ENCODE peak calls at places on chromosome 20, in ten cellular contexts. K is Calu3, Q is left ventricle myocardium inferior, M is body of pancreas, D is heart right ventricle, Y is nephron progenitor cell, H is IMR-90, X is retinal pigment epithelial cell, C is progenitor cell of endocrine pancreas, W is heart left ventricle. F is an unnamed sample.

GRCh38 chr20:56710577-56711465 is 81.7 kb downstream of the TFAP2C start:
- DNase-seq in D (no peak), C (no peak), Q (no peak), W (no peak), Y (no peak), X (no peak), M (no peak), K (no peak), H (peak), F (no peak)

GRCh38 chr20:11271319-11271718 is 597.5 kb upstream of the JAG1 start:
- DNase-seq in Y (peak), Q (no peak), H (no peak), C (no peak), K (peak), W (no peak), X (no peak), M (no peak), D (no peak), F (no peak)

GRCh38 chr20:10857362-10858070 is 183.7 kb upstream of the JAG1 start:
- DNase-seq in Y (no peak), C (no peak), X (peak), W (no peak), Q (no peak), M (peak), K (peak), H (peak), D (no peak), F (peak)

GRCh38 chr20:59342017-59342957 is 41.9 kb downstream of the EDN3 start:
- DNase-seq in Q (no peak), D (no peak), W (no peak), X (no peak), C (no peak), H (no peak), Y (peak), M (no peak), K (no peak), F (no peak)

GRCh38 chr20:41048475-41049242 is 20.0 kb downstream of the TOP1 start:
- DNase-seq in X (no peak), H (no peak), D (no peak), K (no peak), C (no peak), M (no peak), Y (no peak), Q (no peak), W (no peak), F (no peak)

GRCh38 chr20:46268131-46268611 is 40.1 kb downstream of the CDH22 start:
- DNase-seq in C (no peak), W (no peak), K (no peak), Q (no peak), M (no peak), Y (peak), D (no peak), H (no peak), X (no peak), F (no peak)

GRCh38 chr20:31608256-31608980 is 3.3 kb downstream of the ID1 start:
- DNase-seq in Q (peak), X (no peak), H (peak), D (peak), Y (peak), K (peak), C (peak), M (peak), W (peak), F (no peak)

GRCh38 chr20:22962567-22963439 is 72.3 kb upstream of the SSTR4 start:
- DNase-seq in M (no peak), K (no peak), C (no peak), D (no peak), W (no peak), X (no peak), H (no peak), Y (no peak), Q (no peak), F (peak)

GRCh38 chr20:59814835-59815340 is 118.5 kb downstream of the SYCP2 start:
- DNase-seq in D (no peak), Q (no peak), W (no peak), C (no peak), K (no peak), X (no peak), Y (no peak), H (no peak), M (no peak), F (no peak)

GRCh38 chr20:21714297-21715192 is 9.1 kb downstream of the PAX1 start:
- DNase-seq in W (no peak), D (no peak), C (no peak), H (no peak), X (no peak), K (no peak), M (no peak), Q (no peak), Y (peak), F (no peak)

GRCh38 chr20:43006651-43007375 is 182.9 kb downstream of the PTPRT start:
- DNase-seq in H (no peak), C (no peak), Y (no peak), D (no peak), K (no peak), Q (no peak), X (no peak), W (no peak), M (no peak), F (no peak)

GRCh38 chr20:46131396-46131795 is 13.3 kb downstream of the CD40 start:
- DNase-seq in D (no peak), C (no peak), X (no peak), W (no peak), Y (no peak), Q (no peak), H (peak), K (no peak), M (no peak), F (no peak)

GRCh38 chr20:23234311-23235078 is 116.1 kb upstream of the NXT1 start:
- DNase-seq in X (no peak), Y (no peak), D (no peak), W (peak), M (no peak), H (peak), C (no peak), Q (no peak), K (no peak), F (no peak)

GRCh38 chr20:43507150-43508080 is at the start of gene L3MBTL1:
- DNase-seq in K (peak), C (peak), D (peak), X (no peak), M (peak), Q (peak), H (peak), Y (peak), W (peak), F (no peak)

GRCh38 chr20:44678247-44678646 is 26.7 kb upstream of the ADA start:
- DNase-seq in Y (no peak), X (no peak), H (no peak), D (no peak), C (no peak), Q (no peak), M (no peak), W (no peak), K (no peak), F (no peak)

GRCh38 chr20:1401431-1401907 is 8.6 kb upstream of the FKBP1A start:
- DNase-seq in M (no peak), D (no peak), Y (no peak), H (no peak), K (no peak), Q (no peak), W (no peak), C (no peak), X (no peak), F (peak)

GRCh38 chr20:1396264-1396663 is 3.4 kb upstream of the FKBP1A start:
- DNase-seq in H (no peak), M (no peak), C (no peak), Y (no peak), W (no peak), X (no peak), D (no peak), Q (no peak), K (no peak), F (no peak)

GRCh38 chr20:1393507-1393882 is 641 bp upstream of the FKBP1A start:
- DNase-seq in K (no peak), C (no peak), W (no peak), M (no peak), H (no peak), X (no peak), D (no peak), Y (no peak), Q (no peak), F (no peak)

GRCh38 chr20:1396702-1397101 is 3.8 kb upstream of the FKBP1A start:
- DNase-seq in Y (no peak), K (no peak), M (no peak), C (no peak), W (no peak), D (no peak), Q (no peak), H (no peak), X (no peak), F (no peak)

GRCh38 chr20:1397710-1398109 is 4.9 kb upstream of the FKBP1A start:
- DNase-seq in C (no peak), M (no peak), D (no peak), W (no peak), H (peak), Q (no peak), K (no peak), X (no peak), Y (no peak), F (no peak)
- TF ChIP-seq CTCF in C (no peak), M (peak), D (no peak), W (peak), H (peak), Q (peak), K (no peak), X (no peak), Y (no peak), F (no peak)

GRCh38 chr20:50342638-50343102 is 152.0 kb downstream of the CEBPB start:
- DNase-seq in Q (no peak), Y (no peak), K (no peak), W (no peak), M (no peak), D (no peak), C (no peak), H (no peak), X (no peak), F (no peak)

GRCh38 chr20:50345712-50346371 is 155.2 kb downstream of the CEBPB start:
- DNase-seq in W (no peak), M (no peak), K (no peak), Q (no peak), C (no peak), Y (no peak), X (no peak), H (no peak), D (no peak), F (no peak)

GRCh38 chr20:50343125-50343489 is 152.5 kb downstream of the CEBPB start:
- DNase-seq in Y (no peak), W (no peak), Q (no peak), M (no peak), D (no peak), X (no peak), C (no peak), K (no peak), H (no peak), F (no peak)

GRCh38 chr20:50343490-50344179 is 153.0 kb downstream of the CEBPB start:
- DNase-seq in H (no peak), Y (no peak), K (no peak), X (no peak), C (no peak), M (peak), D (no peak), W (peak), Q (no peak), F (no peak)

DNA sequence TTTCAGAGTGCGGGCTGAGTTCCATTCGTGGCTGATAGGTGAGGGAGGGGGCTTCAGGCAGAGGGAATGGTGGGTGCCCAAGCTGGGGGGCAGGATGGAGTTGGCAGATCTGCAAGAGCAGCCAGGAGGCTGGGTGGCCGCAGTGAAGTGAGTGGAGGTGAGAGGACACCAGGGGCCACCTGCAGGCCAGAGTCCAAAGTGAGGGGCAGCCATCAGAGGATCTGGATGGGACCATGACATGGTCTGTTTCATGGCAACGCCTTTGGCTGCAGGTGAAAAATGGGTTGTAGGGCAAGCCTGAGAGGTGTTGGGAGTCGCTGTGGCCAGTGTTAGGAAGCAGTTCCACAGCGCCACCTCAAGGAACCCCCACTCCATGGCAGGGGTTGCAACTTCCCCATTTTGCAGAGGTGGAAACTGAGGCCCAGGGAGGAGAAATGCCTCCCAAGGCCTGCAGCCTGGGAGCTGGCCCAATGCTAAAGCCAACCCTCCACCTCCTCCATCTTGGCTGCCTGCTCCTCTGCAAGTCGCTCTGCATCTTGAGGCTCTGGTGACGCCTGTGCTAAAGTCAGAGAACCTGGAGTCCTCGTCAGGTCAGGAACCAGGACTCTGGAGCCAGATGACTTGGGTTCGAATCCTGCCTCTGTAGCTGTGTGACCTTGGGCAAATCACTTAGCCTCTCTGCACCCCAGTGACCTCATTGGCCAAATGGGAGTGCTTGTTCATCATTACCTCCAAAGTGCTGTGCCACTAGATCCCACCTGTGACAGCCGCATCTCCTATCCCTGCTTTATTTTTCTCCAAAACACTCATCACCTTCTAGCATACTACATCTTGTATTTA is 153.8 kb downstream of the CEBPB start:
- DNase-seq in M (no peak), K (no peak), W (peak), D (no peak), C (no peak), H (no peak), X (no peak), Q (no peak), Y (no peak), F (no peak)
- TF ChIP-seq CTCF in M (peak), K (peak), W (no peak), D (no peak), C (peak), H (peak), X (peak), Q (peak), Y (no peak), F (peak)

GRCh38 chr20:34538671-34539123 is 19.8 kb upstream of the MAP1LC3A start:
- DNase-seq in W (peak), M (peak), H (peak), K (peak), C (peak), X (no peak), Y (peak), D (peak), Q (peak), F (no peak)
- TF ChIP-seq CTCF in W (peak), M (peak), H (peak), K (peak), C (peak), X (peak), Y (peak), D (peak), Q (peak), F (peak)

GRCh38 chr20:8540466-8540865 is 408.4 kb downstream of the PLCB1 start:
- DNase-seq in H (no peak), C (no peak), Y (no peak), X (no peak), D (no peak), K (no peak), M (no peak), Q (no peak), W (no peak), F (no peak)

GRCh38 chr20:8536219-8536618 is 404.2 kb downstream of the PLCB1 start:
- DNase-seq in X (no peak), M (no peak), K (no peak), D (no peak), Y (no peak), C (no peak), W (no peak), Q (no peak), H (no peak), F (no peak)

GRCh38 chr20:8532169-8532568 is 400.1 kb downstream of the PLCB1 start:
- DNase-seq in H (no peak), Q (no peak), M (peak), Y (no peak), C (no peak), X (no peak), K (no peak), W (no peak), D (no peak), F (no peak)

GRCh38 chr20:8534368-8534767 is 402.3 kb downstream of the PLCB1 start:
- DNase-seq in D (no peak), Y (no peak), C (no peak), M (no peak), Q (no peak), K (no peak), W (no peak), X (no peak), H (no peak), F (no peak)

GRCh38 chr20:8535403-8536003 is 403.4 kb downstream of the PLCB1 start:
- DNase-seq in Q (no peak), M (no peak), W (no peak), Y (peak), X (no peak), K (peak), C (no peak), D (no peak), H (no peak), F (no peak)
- TF ChIP-seq CTCF in Q (peak), M (peak), W (peak), Y (peak), X (peak), K (peak), C (peak), D (no peak), H (peak), F (peak)

GRCh38 chr20:38129248-38129865 is 35.7 kb downstream of the TGM2 start:
- DNase-seq in Y (no peak), Q (no peak), X (no peak), C (no peak), K (no peak), M (no peak), H (no peak), W (no peak), D (no peak), F (no peak)
- TF ChIP-seq CTCF in Y (no peak), Q (no peak), X (no peak), C (no peak), K (no peak), M (no peak), H (no peak), W (no peak), D (no peak), F (no peak)

GRCh38 chr20:62388839-62389600 is 2.1 kb downstream of the RPS21 start:
- DNase-seq in M (no peak), H (no peak), X (no peak), W (no peak), C (no peak), Y (no peak), D (no peak), K (no peak), Q (no peak), F (no peak)
- TF ChIP-seq CTCF in M (no peak), H (peak), X (peak), W (no peak), C (peak), Y (no peak), D (no peak), K (no peak), Q (no peak), F (no peak)